ENCODE peak calls at places on chromosomes 4 and X, in eight cellular contexts. K is CD8-positive, alpha-beta T cell; Q is sigmoid colon; H is right atrium auricular region; T is GM23248; F is aorta; N is upper lobe of left lung; W is tibial artery. R is an unnamed sample. For H3K4me1, the result is how much of the 10 kb centered on the place peaks cover.

GRCh38 chr4:152967942-152968341 is 31.8 kb downstream of the FHDC1 start:
- DNase-seq in W (no peak), Q (no peak), H (no peak), F (no peak), N (no peak), T (no peak), K (no peak), R (no peak)

GRCh38 chr4:25313194-25313895 is 771 bp downstream of the ZCCHC4 start:
- DNase-seq in T (peak), F (no peak), K (no peak), H (no peak), Q (no peak), N (peak), W (no peak), R (no peak)

GRCh38 chr4:110970642-110971041 is 347.8 kb upstream of the PITX2 start:
- DNase-seq in T (peak), W (no peak), H (no peak), N (no peak), F (no peak), Q (no peak), K (no peak), R (peak)

GRCh38 chrX:107684956-107685385 is 56.7 kb downstream of the PRPS1 start:
- DNase-seq in F (no peak), K (no peak), H (peak), T (no peak), W (peak), Q (peak), N (no peak), R (peak)

GRCh38 chr4:163694385-163694784 is 199.9 kb downstream of the TMA16 start:
- DNase-seq in F (no peak), H (no peak), W (no peak), T (no peak), N (no peak), K (no peak), Q (no peak), R (no peak)

GRCh38 chr4:48963042-48963679 is 22.9 kb upstream of the CWH43 start:
- DNase-seq in T (peak), F (peak), H (peak), K (peak), Q (peak), W (peak), N (no peak), R (peak)

GRCh38 chrX:56764153-56764974 is 35.3 kb downstream of the NBDY start:
- DNase-seq in Q (peak), N (peak), T (peak), K (peak), H (peak), F (peak), W (no peak), R (peak)

GRCh38 chrX:140439455-140439854 is 65.4 kb downstream of the SOX3 start:
- DNase-seq in N (peak), Q (no peak), K (no peak), T (peak), H (no peak), W (no peak), F (peak), R (peak)

GRCh38 chr4:152935661-152936445 is at the start of gene FHDC1:
- DNase-seq in N (peak), Q (no peak), T (peak), W (no peak), H (no peak), F (peak), K (no peak), R (peak)

GRCh38 chrX:47590984-47591383 is 8.7 kb downstream of the TIMP1 start:
- DNase-seq in T (no peak), W (no peak), K (no peak), F (no peak), H (no peak), Q (no peak), N (no peak), R (no peak)

GRCh38 chrX:38233891-38234807 is 13.5 kb upstream of the SRPX start:
- DNase-seq in F (no peak), Q (peak), N (no peak), H (no peak), K (no peak), T (peak), W (no peak), R (no peak)

GRCh38 chrX:65679071-65679540 is 11.7 kb downstream of the MSN start:
- DNase-seq in H (no peak), Q (no peak), K (no peak), F (no peak), T (peak), N (no peak), W (no peak), R (no peak)

GRCh38 chrX:22652596-22652995 is 347.2 kb upstream of the DDX53 start:
- DNase-seq in F (no peak), W (no peak), H (no peak), K (no peak), Q (no peak), N (no peak), T (peak), R (no peak)

GRCh38 chr4:8157496-8157895 is 1.1 kb downstream of the ABLIM2 start:
- DNase-seq in T (no peak), F (peak), N (no peak), Q (no peak), K (no peak), W (peak), H (no peak), R (peak)

GRCh38 chr4:8115916-8116315 is 42.7 kb downstream of the ABLIM2 start:
- DNase-seq in Q (no peak), T (no peak), K (no peak), N (no peak), H (no peak), W (no peak), F (no peak), R (no peak)

GRCh38 chr4:81919238-81919637 is 447.5 kb upstream of the RASGEF1B start:
- DNase-seq in H (no peak), F (no peak), W (no peak), K (no peak), N (no peak), Q (no peak), T (peak), R (no peak)

GRCh38 chrX:101658661-101659477 is 781 bp downstream of the ARMCX2 start:
- DNase-seq in H (peak), F (peak), N (peak), Q (peak), K (peak), T (peak), W (peak), R (peak)

GRCh38 chr4:93897559-93897958 is 69.0 kb downstream of the ATOH1 start:
- DNase-seq in W (no peak), K (no peak), F (no peak), N (no peak), Q (no peak), T (peak), H (no peak), R (no peak)

GRCh38 chr4:152485726-152486276 is 50.1 kb downstream of the FBXW7 start:
- DNase-seq in H (no peak), T (peak), W (no peak), Q (no peak), K (peak), F (no peak), N (no peak), R (peak)

GRCh38 chr4:40990202-40990898 is 224.0 kb downstream of the APBB2 start:
- DNase-seq in W (no peak), K (no peak), N (no peak), T (peak), Q (no peak), F (no peak), H (no peak), R (no peak)

GRCh38 chr4:69759189-69759604 is 1.2 kb downstream of the SULT1B1 start:
- DNase-seq in H (no peak), T (peak), N (no peak), F (no peak), K (no peak), Q (no peak), W (no peak), R (no peak)

GRCh38 chrX:134469481-134469880 is 9.5 kb downstream of the HPRT1 start:
- DNase-seq in H (no peak), W (no peak), N (no peak), F (no peak), Q (no peak), K (no peak), T (peak), R (no peak)

GRCh38 chr4:143399113-143399949 is 62.7 kb downstream of the GAB1 start:
- DNase-seq in K (no peak), Q (no peak), H (no peak), T (peak), W (no peak), N (no peak), F (no peak), R (no peak)

GRCh38 chr4:87502580-87503238 is 26.5 kb downstream of the SPARCL1 start:
- DNase-seq in K (no peak), T (peak), F (no peak), N (no peak), H (no peak), W (no peak), Q (no peak), R (no peak)

GRCh38 chrX:134753185-134754008 is 95.1 kb upstream of the PLAC1 start:
- DNase-seq in F (no peak), N (no peak), Q (no peak), H (no peak), T (peak), K (no peak), W (no peak), R (no peak)

GRCh38 chrX:44785652-44786051 is 58.2 kb upstream of the DUSP21 start:
- DNase-seq in H (no peak), T (peak), Q (no peak), W (no peak), N (no peak), F (no peak), K (no peak), R (no peak)

GRCh38 chrX:2609431-2610238 is 81.5 kb upstream of the CD99 start:
- DNase-seq in H (no peak), T (peak), Q (peak), N (no peak), W (no peak), K (no peak), F (no peak), R (no peak)

GRCh38 chrX:9626379-9626778 is 139.3 kb downstream of the GPR143 start:
- DNase-seq in K (no peak), N (no peak), W (no peak), Q (no peak), H (no peak), F (no peak), T (no peak), R (no peak)

GRCh38 chr4:19025031-19025430 is 1003.5 kb upstream of the LCORL start:
- DNase-seq in F (no peak), K (no peak), Q (no peak), H (no peak), T (no peak), W (no peak), N (no peak), R (no peak)

GRCh38 chr4:118173956-118174355 is 139.7 kb downstream of the NDST3 start:
- DNase-seq in T (peak), W (no peak), F (no peak), H (no peak), Q (no peak), N (no peak), K (no peak), R (no peak)

GRCh38 chr4:62302710-62303109 is 1102.6 kb downstream of the ADGRL3 start:
- DNase-seq in T (no peak), N (no peak), W (no peak), K (no peak), H (no peak), F (no peak), Q (no peak), R (no peak)

GRCh38 chr4:153222790-153223417 is 18.7 kb downstream of the TRIM2 start:
- DNase-seq in H (no peak), K (peak), W (peak), N (peak), T (peak), F (peak), Q (peak), R (peak)

GRCh38 chr4:999863-1000425 is 6.7 kb upstream of the SLC26A1 start:
- DNase-seq in N (peak), W (no peak), Q (no peak), F (no peak), H (no peak), K (no peak), T (no peak), R (no peak)

GRCh38 chrX:53711446-53711845 is 24.9 kb upstream of the HUWE1 start:
- DNase-seq in H (no peak), Q (no peak), N (no peak), F (no peak), W (no peak), T (no peak), K (no peak), R (no peak)

GRCh38 chr4:103786593-103786992 is 66.8 kb upstream of the TACR3 start:
- DNase-seq in K (no peak), N (no peak), T (no peak), W (no peak), H (no peak), Q (no peak), F (no peak), R (no peak)

GRCh38 chr4:13484749-13485345 is 707 bp upstream of the RAB28 start:
- DNase-seq in T (peak), K (no peak), F (no peak), N (no peak), H (no peak), Q (no peak), W (no peak), R (no peak)

GRCh38 chrX:129748265-129748664 is 9.5 kb downstream of the XPNPEP2 start:
- DNase-seq in N (no peak), H (no peak), F (no peak), W (no peak), Q (peak), K (no peak), T (peak), R (no peak)

GRCh38 chr4:54659213-54660144 is 1.7 kb downstream of the KIT start:
- DNase-seq in N (no peak), Q (no peak), T (no peak), K (no peak), W (no peak), H (no peak), F (no peak), R (no peak)

GRCh38 chr4:88814043-88814617 is 116.5 kb upstream of the NAP1L5 start:
- DNase-seq in F (no peak), H (no peak), N (no peak), T (no peak), K (no peak), W (no peak), Q (no peak), R (peak)

GRCh38 chr4:88811904-88812303 is 114.3 kb upstream of the NAP1L5 start:
- DNase-seq in Q (no peak), W (no peak), H (no peak), T (no peak), N (no peak), F (no peak), K (no peak), R (no peak)

GRCh38 chr4:88809561-88810219 is 112.1 kb upstream of the NAP1L5 start:
- DNase-seq in W (no peak), K (no peak), N (no peak), F (no peak), Q (no peak), H (no peak), T (peak), R (no peak)

GRCh38 chr4:88812976-88813375 is 115.3 kb upstream of the NAP1L5 start:
- DNase-seq in K (no peak), N (no peak), Q (no peak), W (no peak), T (no peak), F (no peak), H (no peak), R (no peak)

DNA sequence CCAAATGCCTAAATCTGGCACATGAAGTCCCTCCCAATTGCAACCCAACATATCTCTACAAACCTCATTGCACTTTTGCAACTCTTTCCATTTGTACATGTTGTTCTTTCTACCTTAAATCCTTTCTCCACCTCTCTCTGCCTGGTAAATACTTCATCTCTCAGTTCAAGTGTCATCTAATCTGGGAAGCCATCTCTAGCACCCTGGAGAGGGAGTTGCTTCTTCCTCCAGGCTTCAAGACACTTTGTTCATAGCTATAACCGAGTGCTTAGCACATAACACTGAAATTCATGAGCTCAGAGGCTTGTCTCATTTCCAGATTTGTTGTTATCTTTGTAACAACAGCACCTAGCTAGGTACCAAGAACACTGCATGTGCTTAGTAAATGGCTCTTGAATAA is 114.8 kb upstream of the NAP1L5 start:
- DNase-seq in K (no peak), Q (no peak), T (no peak), H (no peak), N (no peak), F (no peak), W (no peak), R (no peak)
- H3K27ac ChIP-seq in K (no peak), Q (no peak), T (no peak), H (no peak), N (peak), F (no peak), W (no peak), R (peak)

GRCh38 chr4:145531791-145532190 is 50.1 kb downstream of the SMAD1 start:
- DNase-seq in F (no peak), Q (no peak), T (no peak), K (no peak), H (no peak), N (no peak), W (no peak), R (no peak)

GRCh38 chr4:145528601-145529000 is 46.9 kb downstream of the SMAD1 start:
- DNase-seq in Q (no peak), F (no peak), N (no peak), H (no peak), K (no peak), W (no peak), T (no peak), R (no peak)

GRCh38 chr4:145531193-145531592 is 49.5 kb downstream of the SMAD1 start:
- DNase-seq in T (no peak), K (no peak), Q (no peak), W (no peak), F (no peak), H (no peak), N (no peak), R (peak)

GRCh38 chr4:145530189-145530588 is 48.5 kb downstream of the SMAD1 start:
- DNase-seq in H (no peak), K (no peak), Q (no peak), F (no peak), W (no peak), T (no peak), N (no peak), R (no peak)

GRCh38 chr4:145530662-145531061 is 49.0 kb downstream of the SMAD1 start:
- DNase-seq in N (no peak), W (no peak), F (no peak), T (no peak), Q (no peak), K (no peak), H (no peak), R (no peak)
- H3K4me3 ChIP-seq in N (no peak), W (no peak), F (no peak), T (no peak), Q (no peak), K (no peak), H (no peak), R (no peak)

DNA sequence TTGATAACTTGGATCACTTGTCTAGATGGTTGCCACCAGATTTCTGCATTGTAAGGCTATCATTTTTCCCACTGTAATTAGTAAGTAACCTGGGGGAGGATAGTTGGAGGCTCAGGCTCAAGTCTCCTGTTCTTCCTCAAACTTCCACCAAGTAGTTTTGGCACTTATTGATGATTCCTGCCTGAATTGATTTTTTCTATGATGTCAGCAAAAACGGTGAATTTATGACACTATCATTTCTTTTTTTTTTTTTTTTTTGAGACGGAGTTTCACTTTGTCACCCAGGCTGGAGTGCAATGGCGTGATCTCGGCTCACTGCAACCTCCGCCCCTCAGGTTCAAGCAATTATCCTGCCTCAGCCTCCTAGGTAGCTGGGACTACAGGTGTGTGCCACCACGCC is 12.4 kb downstream of the TMSB4X start:
- DNase-seq in N (no peak), Q (no peak), W (no peak), T (no peak), F (no peak), K (no peak), H (no peak), R (no peak)
- H3K4me1 ChIP-seq in N (under half), Q (under half), W (under half), T (under half), F (under half), K (under half), H (under half), R (half or more)

GRCh38 chr4:78059938-78060337 is 2.8 kb downstream of the FRAS1 start:
- DNase-seq in N (no peak), F (no peak), H (no peak), Q (no peak), K (no peak), W (no peak), T (no peak), R (no peak)

GRCh38 chr4:78057600-78058560 is 757 bp downstream of the FRAS1 start:
- DNase-seq in K (no peak), W (peak), H (peak), F (peak), T (peak), N (peak), Q (peak), R (peak)

GRCh38 chr4:78057135-78057599 is at the start of gene FRAS1:
- DNase-seq in H (no peak), Q (peak), T (peak), W (no peak), F (peak), N (peak), K (no peak), R (peak)

GRCh38 chr4:78058591-78059523 is 1.7 kb downstream of the FRAS1 start:
- DNase-seq in F (peak), Q (peak), N (peak), W (peak), T (peak), K (no peak), H (no peak), R (peak)

DNA sequence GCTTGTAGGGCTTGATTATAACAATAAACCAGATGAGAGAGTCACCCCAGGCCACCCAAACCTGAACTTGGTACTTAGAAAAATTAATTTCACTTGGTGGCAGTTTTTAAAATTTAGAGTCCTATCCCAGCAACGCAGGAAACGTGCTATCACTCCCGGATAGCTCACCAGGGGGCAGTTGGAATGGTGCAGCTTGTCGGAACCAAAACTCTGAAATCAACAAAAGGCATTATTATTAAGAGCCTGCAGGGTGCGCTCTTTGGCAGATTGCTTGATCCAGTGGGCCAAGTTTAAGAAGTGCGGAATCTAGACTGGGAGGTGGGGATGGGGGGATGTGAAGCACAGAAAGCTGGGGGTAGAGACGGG is 2.4 kb downstream of the FRAS1 start:
- DNase-seq in K (no peak), W (no peak), H (peak), N (no peak), F (no peak), T (peak), Q (peak), R (peak)
- H3K27ac ChIP-seq in K (no peak), W (no peak), H (peak), N (peak), F (no peak), T (peak), Q (peak), R (peak)

GRCh38 chrX:154432210-154432609 is 3.7 kb downstream of the ATP6AP1 start:
- DNase-seq in N (no peak), T (no peak), W (no peak), K (no peak), F (no peak), H (no peak), Q (no peak), R (no peak)

GRCh38 chrX:154431321-154431720 is 2.8 kb downstream of the ATP6AP1 start:
- DNase-seq in N (no peak), T (no peak), H (no peak), W (peak), F (no peak), K (no peak), Q (no peak), R (no peak)

GRCh38 chrX:154430916-154431315 is 2.4 kb downstream of the ATP6AP1 start:
- DNase-seq in K (no peak), N (no peak), Q (no peak), W (no peak), F (no peak), H (no peak), T (no peak), R (no peak)

GRCh38 chrX:154429708-154430107 is 1.2 kb downstream of the ATP6AP1 start:
- DNase-seq in H (no peak), K (no peak), W (no peak), N (no peak), Q (no peak), F (no peak), T (no peak), R (no peak)

GRCh38 chrX:154430504-154430903 is 2.0 kb downstream of the ATP6AP1 start:
- DNase-seq in Q (no peak), W (no peak), H (no peak), F (no peak), T (no peak), K (no peak), N (no peak), R (no peak)
- H3K4me3 ChIP-seq in Q (no peak), W (no peak), H (no peak), F (no peak), T (no peak), K (no peak), N (no peak), R (no peak)

GRCh38 chr4:76692761-76693160 is 205.2 kb downstream of the SOWAHB start:
- DNase-seq in N (no peak), K (no peak), F (no peak), Q (no peak), W (no peak), T (no peak), H (no peak), R (no peak)
- H3K4me1 ChIP-seq in N (under half), K (under half), F (under half), Q (under half), W (under half), T (under half), H (under half), R (half or more)

GRCh38 chr4:129362685-129363274 is 266.8 kb downstream of the C4orf33 start:
- DNase-seq in T (peak), W (no peak), H (no peak), F (no peak), N (no peak), K (peak), Q (no peak), R (peak)
- H3K27ac ChIP-seq in T (no peak), W (no peak), H (no peak), F (no peak), N (no peak), K (no peak), Q (no peak), R (no peak)